ENCODE peak calls at places on chromosomes 16 and 17, in eight cellular contexts. J, M, L, Q, W, I, U and Z are unnamed samples.

GRCh38 chr17:55384833-55385232 is 36.8 kb downstream of the MMD start:
- DNase-seq in J (no peak), M (no peak), L (no peak), Q (no peak), W (no peak), I (no peak), U (no peak), Z (no peak)

GRCh38 chr16:87644186-87644585 is 41.9 kb downstream of the JPH3 start:
- DNase-seq in J (no peak), M (no peak), L (no peak), Q (no peak), W (no peak), I (no peak), U (no peak), Z (no peak)

GRCh38 chr16:25605381-25605780 is 86.4 kb upstream of the HS3ST4 start:
- DNase-seq in J (no peak), M (no peak), L (no peak), Q (no peak), W (no peak), I (no peak), U (no peak), Z (no peak)

GRCh38 chr17:8158267-8159031 is 4.3 kb downstream of the VAMP2 start:
- DNase-seq in J (peak), M (peak), L (peak), Q (peak), W (peak), I (peak), U (peak), Z (peak)

GRCh38 chr17:56918916-56919315 is 5.1 kb upstream of the TRIM25 start:
- DNase-seq in J (no peak), M (no peak), L (peak), Q (no peak), W (no peak), I (no peak), U (no peak), Z (peak)

GRCh38 chr16:57297856-57298255 is 13.4 kb upstream of the PLLP start:
- DNase-seq in J (no peak), M (no peak), L (no peak), Q (no peak), W (no peak), I (no peak), U (peak), Z (no peak)

GRCh38 chr16:64586756-64587155 is 535.1 kb downstream of the CDH11 start:
- DNase-seq in J (no peak), M (no peak), L (no peak), Q (no peak), W (no peak), I (no peak), U (no peak), Z (no peak)

GRCh38 chr17:80034977-80035686 is 540 bp downstream of the TBC1D16 start:
- DNase-seq in J (no peak), M (no peak), L (peak), Q (peak), W (peak), I (peak), U (peak), Z (no peak)

GRCh38 chr17:81514485-81514734 is 1.8 kb upstream of the ACTG1 start:
- DNase-seq in J (no peak), M (no peak), L (no peak), Q (no peak), W (no peak), I (no peak), U (no peak), Z (no peak)